ENCODE peak calls at places on chromosomes 11 and 22, in four cellular contexts. G, M, Y and K are unnamed samples.
A peak's percentile ranks its signal among the peaks of the same experiment; 100 is the strongest.

GRCh38 chr11:119566299-119566698 is 143.3 kb upstream of the THY1 start:
- DNase-seq in M (no peak), Y (no peak), G (no peak), K (no peak)

GRCh38 chr11:78310500-78310909 is 107.1 kb downstream of the GAB2 start:
- DNase-seq in G (peak; percentile 49), Y (peak; percentile 66), M (no peak), K (no peak)

GRCh38 chr11:102830328-102830727 is 13.1 kb downstream of the MMP3 start:
- DNase-seq in G (peak; percentile 72), M (no peak), Y (no peak), K (no peak)

GRCh38 chr11:109734602-109735001 is 312.6 kb downstream of the C11orf87 start:
- DNase-seq in M (no peak), Y (no peak), G (peak; percentile 74), K (no peak)

GRCh38 chr11:135069884-135070283 is 657.8 kb upstream of the B3GAT1 start:
- DNase-seq in M (peak; percentile 1), G (peak; percentile 12), Y (no peak), K (no peak)

GRCh38 chr11:27385245-27385644 is 22.2 kb upstream of the CCDC34 start:
- DNase-seq in M (no peak), G (peak; percentile 91), Y (peak; percentile 62), K (no peak)

GRCh38 chr11:1825039-1825740 is 9.6 kb upstream of the SYT8 start:
- DNase-seq in M (no peak), G (no peak), Y (no peak), K (no peak)

GRCh38 chr11:114015117-114015516 is 40.2 kb downstream of the HTR3A start:
- DNase-seq in Y (no peak), G (no peak), M (no peak), K (no peak)

GRCh38 chr11:57514538-57515331 is 767 bp downstream of the SLC43A1 start:
- DNase-seq in Y (peak; percentile 72), G (peak; percentile 29), M (peak; percentile 54), K (peak; percentile 54)

GRCh38 chr11:15307600-15307999 is 192.9 kb downstream of the INSC start:
- DNase-seq in M (no peak), Y (no peak), G (no peak), K (no peak)

GRCh38 chr11:665707-666281 is 28.7 kb downstream of the DRD4 start:
- DNase-seq in Y (peak; percentile 61), M (no peak), G (peak; percentile 10), K (no peak)

GRCh38 chr11:78101073-78101472 is 21.4 kb upstream of the NDUFC2 start:
- DNase-seq in G (peak; percentile 22), M (peak; percentile 58), Y (no peak), K (no peak)

GRCh38 chr22:46619830-46620501 is at the start of gene GRAMD4:
- DNase-seq in Y (no peak), G (peak; percentile 35), M (no peak), K (peak; percentile 91)

GRCh38 chr22:31583861-31584485 is 78.0 kb downstream of the PISD start:
- DNase-seq in Y (no peak), G (peak; percentile 57), M (peak; percentile 45), K (no peak)

GRCh38 chr22:24938741-24939341 is 7.7 kb downstream of the LHFPL7 start:
- DNase-seq in Y (no peak), G (peak; percentile 25), M (peak; percentile 72), K (peak; percentile 76)

GRCh38 chr11:134949121-134949591 is 537.1 kb upstream of the B3GAT1 start:
- DNase-seq in G (peak; percentile 90), Y (peak; percentile 60), M (peak; percentile 66), K (peak; percentile 70)

GRCh38 chr22:32823024-32823730 is 21.7 kb downstream of the TIMP3 start:
- DNase-seq in G (peak; percentile 48), Y (no peak), M (peak; percentile 29), K (peak; percentile 45)

GRCh38 chr11:9601876-9602199 is 28.4 kb downstream of the WEE1 start:
- DNase-seq in Y (no peak), G (no peak), M (no peak), K (no peak)

GRCh38 chr11:79762271-79762935 is 321.6 kb upstream of the TENM4 start:
- DNase-seq in M (peak; percentile 11), Y (no peak), G (no peak), K (peak; percentile 15)

GRCh38 chr11:75145196-75145971 is 5.5 kb upstream of the SLCO2B1 start:
- DNase-seq in Y (no peak), G (no peak), M (no peak), K (no peak)

GRCh38 chr11:9577551-9577950 is 4.1 kb downstream of the WEE1 start:
- DNase-seq in M (no peak), Y (no peak), G (peak; percentile 59), K (no peak)

GRCh38 chr22:23478175-23478574 is 101.9 kb downstream of the IGLL1 start:
- DNase-seq in G (peak; percentile 0), Y (no peak), M (peak; percentile 38), K (peak; percentile 83)

GRCh38 chr22:36048911-36049677 is 20.5 kb upstream of the RBFOX2 start:
- DNase-seq in Y (no peak), M (peak; percentile 36), G (peak; percentile 82), K (no peak)

GRCh38 chr22:28955817-28956216 is 72.4 kb downstream of the ZNRF3 start:
- DNase-seq in Y (no peak), M (no peak), G (peak; percentile 33), K (peak; percentile 17)

GRCh38 chr11:60933416-60933815 is 9.2 kb downstream of the TMEM132A start:
- DNase-seq in Y (no peak), M (no peak), G (no peak), K (no peak)

GRCh38 chr11:87583931-87584330 is 546.2 kb downstream of the TMEM135 start:
- DNase-seq in G (no peak), Y (no peak), M (no peak), K (no peak)

GRCh38 chr11:12410006-12410728 is 32.8 kb downstream of the PARVA start:
- DNase-seq in G (peak; percentile 68), M (peak; percentile 30), Y (no peak), K (peak; percentile 89)

GRCh38 chr11:8258771-8259170 is 4.9 kb downstream of the LMO1 start:
- DNase-seq in Y (no peak), G (peak; percentile 80), M (peak; percentile 50), K (no peak)

GRCh38 chr11:110857885-110858555 is 145.8 kb upstream of the ARHGAP20 start:
- DNase-seq in Y (no peak), G (peak; percentile 64), M (peak; percentile 24), K (no peak)

GRCh38 chr11:1292018-1292643 is 17.3 kb downstream of the TOLLIP start:
- DNase-seq in M (no peak), G (no peak), Y (no peak), K (no peak)

GRCh38 chr22:44188986-44189630 is 8.4 kb downstream of the PARVG start:
- DNase-seq in Y (no peak), M (no peak), G (no peak), K (no peak)

GRCh38 chr22:20578707-20579106 is 71.3 kb downstream of the MED15 start:
- DNase-seq in G (no peak), M (no peak), Y (no peak), K (no peak)

GRCh38 chr11:96008161-96008560 is 84.3 kb upstream of the MTMR2 start:
- DNase-seq in Y (no peak), G (peak; percentile 49), M (no peak), K (no peak)

DNA sequence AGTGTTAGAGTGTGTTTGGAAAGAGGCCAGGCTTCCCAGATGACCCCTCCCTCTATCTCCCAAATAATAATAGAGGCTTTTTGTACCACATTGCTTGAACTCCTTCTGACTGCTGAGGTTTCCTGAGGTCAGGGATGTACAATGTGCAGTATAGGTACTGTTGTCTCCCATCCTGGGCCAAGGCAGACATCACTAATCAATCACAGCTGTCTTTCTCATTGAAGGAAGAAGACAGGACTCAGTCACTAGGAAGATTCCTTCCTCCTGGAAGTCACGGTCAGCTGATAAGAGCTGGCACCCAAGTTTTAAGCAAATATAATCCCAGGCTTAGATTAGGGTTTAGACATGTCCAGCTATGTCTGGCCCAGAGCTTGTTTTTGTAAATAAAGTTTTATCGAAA is 454.9 kb downstream of the MIAT start:
- DNase-seq in M (no peak), G (no peak), Y (no peak), K (peak; percentile 35)
- H3K4me1 ChIP-seq in M (peaks cover 9% of the 10 kb centered on the region), G (peaks cover 25% of the 10 kb centered on the region), Y (peaks cover 19% of the 10 kb centered on the region), K (peaks cover 52% of the 10 kb centered on the region)

DNA sequence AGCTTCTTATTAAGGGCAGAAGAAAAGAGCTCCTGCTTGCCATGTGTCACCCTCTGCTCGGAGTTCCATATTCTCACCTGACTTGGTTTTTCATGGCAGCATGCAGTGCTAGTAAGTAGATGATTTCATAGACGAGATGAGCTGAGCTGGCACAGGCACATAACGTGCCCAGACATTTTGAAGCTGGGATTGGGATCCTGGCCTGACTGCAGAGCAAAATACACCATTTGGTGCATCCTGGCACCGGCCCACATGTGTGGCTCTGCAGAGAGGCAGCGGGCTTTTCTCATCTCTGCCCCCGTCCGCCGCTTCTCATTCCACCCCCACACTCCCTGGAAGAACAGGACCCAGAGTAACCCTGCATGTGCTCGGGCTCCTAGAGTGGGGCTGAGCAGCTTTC is 24.8 kb downstream of the FAM118A start:
- DNase-seq in G (no peak), M (no peak), Y (no peak), K (no peak)
- H3K27ac ChIP-seq in G (no peak overlapping the region), M (no peak overlapping the region), Y (peak overlapping the region; percentile 71), K (no peak overlapping the region)

GRCh38 chr22:30021338-30021737 is 58.9 kb upstream of the HORMAD2 start:
- DNase-seq in M (no peak), Y (no peak), G (no peak), K (no peak)
- H3K4me1 ChIP-seq in M (peaks cover 5% of the 10 kb centered on the region), Y (peaks cover 8% of the 10 kb centered on the region), G (peaks cover 11% of the 10 kb centered on the region), K (no peaks in the 10 kb centered on the region)

DNA sequence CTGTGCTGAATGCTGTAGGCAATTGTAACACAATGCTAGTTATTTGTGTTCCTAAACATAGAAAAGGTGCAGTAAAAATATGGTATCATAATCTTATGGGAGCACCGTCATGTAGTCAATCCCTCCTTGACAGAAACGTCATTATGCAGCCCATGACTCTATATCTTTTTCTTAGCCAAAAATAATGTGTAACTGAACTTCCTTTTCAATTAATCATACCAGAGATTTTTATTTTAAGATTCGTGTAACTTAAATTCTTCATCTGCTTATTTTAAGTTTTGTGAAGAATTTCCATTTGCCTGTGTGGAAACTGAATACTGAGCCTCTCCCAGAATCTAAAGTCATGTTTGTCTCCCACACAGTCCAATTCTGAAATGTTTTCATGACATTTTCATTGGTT is 699.2 kb downstream of the KCNA4 start:
- DNase-seq in Y (no peak), M (no peak), G (peak; percentile 80), K (no peak)
- H3K27ac ChIP-seq in Y (no peak overlapping the region), M (no peak overlapping the region), G (peak overlapping the region; percentile 20), K (no peak overlapping the region)

GRCh38 chr22:39221999-39222686 is 22.6 kb downstream of the PDGFB start:
- DNase-seq in M (no peak), G (no peak), Y (no peak), K (no peak)
- H3K4me1 ChIP-seq in M (no peaks in the 10 kb centered on the region), G (no peaks in the 10 kb centered on the region), Y (peaks cover 16% of the 10 kb centered on the region), K (peaks cover 12% of the 10 kb centered on the region)